ENCODE peak calls at places on chromosomes 16 and 17, in six cellular contexts. I, M, L, T, G and N are unnamed samples.
A peak's percentile ranks its signal among the peaks of the same experiment; 100 is the strongest.

GRCh38 chr17:29603109-29603674 is 10.3 kb downstream of the ANKRD13B start:
- DNase-seq in I (no peak), M (no peak), L (no peak), T (no peak), G (no peak), N (no peak)

GRCh38 chr16:31390504-31391043 is 2.6 kb upstream of the ITGAD start:
- DNase-seq in I (no peak), M (no peak), L (no peak), T (no peak), G (no peak), N (no peak)

GRCh38 chr17:74332763-74333220 is 6.8 kb downstream of the KIF19 start:
- DNase-seq in I (no peak), M (peak; percentile 58), L (no peak), T (no peak), G (no peak), N (no peak)

GRCh38 chr17:65131946-65132345 is 5.2 kb upstream of the RGS9 start:
- DNase-seq in I (peak; percentile 57), M (no peak), L (no peak), T (no peak), G (no peak), N (no peak)

GRCh38 chr17:75776399-75777242 is 8.0 kb upstream of the UNK start:
- DNase-seq in I (no peak), M (no peak), L (no peak), T (no peak), G (no peak), N (no peak)

GRCh38 chr16:50712568-50712914 is 19.1 kb downstream of the NOD2 start:
- DNase-seq in I (no peak), M (no peak), L (no peak), T (no peak), G (no peak), N (no peak)

GRCh38 chr17:29004081-29004692 is 1.6 kb downstream of the SEZ6 start:
- DNase-seq in I (no peak), M (no peak), L (no peak), T (no peak), G (no peak), N (no peak)

GRCh38 chr16:69087161-69087581 is 18.3 kb upstream of the HAS3 start:
- DNase-seq in I (no peak), M (no peak), L (no peak), T (no peak), G (no peak), N (no peak)

GRCh38 chr17:63699638-63700527 is at the start of gene LIMD2:
- DNase-seq in I (no peak), M (peak; percentile 96), L (peak; percentile 99), T (no peak), G (no peak), N (no peak)

DNA sequence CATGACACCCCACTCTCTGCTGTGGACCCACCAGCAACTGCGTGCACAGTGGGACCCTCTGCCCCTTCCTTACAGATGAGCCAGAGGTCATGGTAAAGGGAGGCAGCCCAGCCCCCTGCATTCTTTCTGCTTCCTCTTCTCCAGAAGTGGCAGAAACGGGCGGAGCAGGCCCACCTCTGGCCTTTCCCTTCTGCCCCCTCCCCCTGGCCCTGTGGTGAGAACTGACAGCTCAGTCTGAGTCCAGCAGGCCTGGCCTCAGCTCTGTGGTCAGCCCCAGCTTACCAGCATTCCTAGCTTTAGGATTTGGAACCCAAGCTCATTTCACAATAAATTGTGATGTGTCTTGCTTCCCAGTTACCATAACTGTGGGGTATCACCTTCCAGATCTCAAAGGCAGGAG is 4.8 kb upstream of the ANKRD11 start:
- DNase-seq in I (no peak), M (no peak), L (no peak), T (no peak), G (no peak), N (no peak)
- TF ChIP-seq YY1 in I (no peak), M (no peak), L (no peak), T (no peak), G (no peak), N (no peak)

GRCh38 chr17:4938069-4938491 is 1.8 kb downstream of the SLC25A11 start:
- DNase-seq in I (no peak), M (no peak), L (no peak), T (no peak), G (no peak), N (no peak)
- TF ChIP-seq YY1 in I (no peak), M (no peak), L (no peak), T (no peak), G (no peak), N (no peak)

DNA sequence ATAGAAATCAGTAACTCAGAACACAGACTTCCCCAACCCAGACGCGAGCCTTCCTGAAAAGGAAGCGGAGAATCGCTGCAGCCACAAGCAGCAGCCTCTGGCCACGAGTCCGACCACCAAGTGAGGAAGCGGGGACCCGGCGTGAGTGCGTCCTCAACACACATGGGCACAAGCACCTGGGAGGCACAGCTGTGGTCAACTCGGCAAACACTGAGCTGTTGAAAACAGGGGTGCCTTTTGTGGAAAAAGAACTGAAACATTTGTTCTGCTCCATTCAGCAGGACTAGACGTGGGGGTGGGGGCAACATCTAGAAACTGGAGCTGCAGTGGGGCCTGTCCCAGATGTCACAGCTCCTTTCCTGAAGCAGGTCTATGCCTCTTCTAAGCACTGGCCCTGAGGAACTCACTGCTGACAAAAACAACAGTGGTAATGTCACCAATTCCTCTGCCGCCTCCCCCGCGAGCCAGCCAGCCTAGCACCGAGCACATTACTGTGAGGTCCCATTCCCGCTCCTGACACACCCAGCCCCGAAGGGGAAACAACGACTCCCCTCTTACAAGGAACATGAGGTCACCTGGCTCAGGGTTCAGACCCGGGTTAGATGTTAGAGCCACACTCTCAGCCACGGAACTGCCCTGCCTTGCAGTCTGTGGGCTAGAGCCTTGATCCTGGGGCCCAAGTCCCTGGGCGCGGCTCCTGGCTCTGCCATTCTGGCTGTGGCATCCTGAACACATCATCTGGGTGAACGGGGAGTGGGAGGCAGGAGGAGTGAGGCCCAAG is 28.9 kb downstream of the KDM8 start:
- DNase-seq in I (no peak), M (no peak), L (no peak), T (no peak), G (peak; percentile 66), N (no peak)
- TF ChIP-seq YY1 in I (no peak), M (no peak), L (no peak), T (no peak), G (no peak), N (no peak)

GRCh38 chr17:80415626-80416042 is 667 bp downstream of the ENDOV start:
- DNase-seq in I (no peak), M (no peak), L (no peak), T (no peak), G (no peak), N (no peak)
- TF ChIP-seq YY1 in I (no peak), M (no peak), L (no peak), T (no peak), G (no peak), N (no peak)